ENCODE peak calls at places on chromosomes 11 and 22, in nine cellular contexts. W is adipocyte; F is Kasumi-1; S is activated CD8-positive, alpha-beta memory T cell treated with anti-CD3 and anti-CD28 coated beads, Interleukin-2, amount 50 U/mL, for 48 hours; Z is dermis microvascular lymphatic vessel endothelial cell; B is stimulated activated CD4-positive, alpha-beta T cell treated with anti-CD3 and anti-CD28 coated beads, Interleukin-4, amount 100 ng/mL, for 48 hours; G is Daoy; A is T-helper 1 cell; C is chondrocyte. H is an unnamed sample.

GRCh38 chr11:108199446-108200321 is 22.8 kb downstream of the NPAT start:
- DNase-seq in C (no peak), G (peak), A (peak), W (peak), S (peak), F (no peak), Z (no peak), B (peak), H (no peak)

GRCh38 chr11:69055598-69056516 is 7.1 kb downstream of the TPCN2 start:
- DNase-seq in S (no peak), F (no peak), B (no peak), W (no peak), Z (no peak), C (no peak), A (peak), G (peak), H (no peak)

GRCh38 chr11:64643258-64643881 is 52.4 kb downstream of the SLC22A12 start:
- DNase-seq in S (no peak), F (peak), A (no peak), B (no peak), W (peak), Z (no peak), G (peak), C (no peak), H (no peak)

GRCh38 chr11:27812341-27812740 is 112.1 kb upstream of the BDNF start:
- DNase-seq in G (peak), F (no peak), S (no peak), W (no peak), A (no peak), C (no peak), B (no peak), Z (no peak), H (no peak)

GRCh38 chr11:104122008-104122635 is 41.8 kb downstream of the PDGFD start:
- DNase-seq in Z (no peak), W (no peak), C (no peak), F (no peak), S (no peak), G (no peak), B (no peak), A (no peak), H (no peak)

GRCh38 chr11:14124886-14125285 is 162.4 kb downstream of the SPON1 start:
- DNase-seq in B (no peak), S (no peak), G (no peak), Z (no peak), A (no peak), C (no peak), F (no peak), W (no peak), H (no peak)

GRCh38 chr11:14182833-14183340 is 176.1 kb downstream of the RRAS2 start:
- DNase-seq in Z (no peak), B (no peak), S (no peak), G (no peak), F (no peak), W (no peak), A (no peak), C (no peak), H (no peak)

GRCh38 chr22:36079041-36079440 is 50.4 kb upstream of the RBFOX2 start:
- DNase-seq in F (no peak), B (no peak), W (no peak), S (no peak), Z (no peak), A (no peak), C (no peak), G (no peak), H (no peak)

GRCh38 chr11:1843796-1844195 is 5.0 kb downstream of the TNNI2 start:
- DNase-seq in Z (no peak), F (no peak), A (no peak), G (no peak), C (no peak), B (no peak), S (no peak), W (no peak), H (no peak)

GRCh38 chr11:37786214-37786755 is 1188.2 kb upstream of the RAG2 start:
- DNase-seq in C (no peak), Z (no peak), F (no peak), W (peak), S (no peak), B (no peak), G (no peak), A (no peak), H (no peak)

GRCh38 chr22:41682033-41682807 is 6.4 kb downstream of the SNU13 start:
- DNase-seq in G (no peak), C (peak), Z (peak), S (peak), A (peak), F (peak), B (peak), W (peak), H (no peak)

GRCh38 chr11:2709429-2709828 is 9.6 kb upstream of the KCNQ1OT1 start:
- DNase-seq in F (no peak), A (no peak), C (no peak), G (no peak), Z (no peak), S (no peak), W (peak), B (no peak), H (no peak)

GRCh38 chr11:84420261-84420660 is 1134.1 kb upstream of the CCDC90B start:
- DNase-seq in C (no peak), G (no peak), Z (no peak), S (no peak), F (no peak), A (no peak), B (no peak), W (peak), H (no peak)

GRCh38 chr11:68164437-68164836 is 43.2 kb upstream of the CHKA start:
- DNase-seq in S (no peak), C (no peak), A (no peak), B (no peak), G (peak), F (no peak), W (peak), Z (no peak), H (no peak)

GRCh38 chr22:23591203-23591791 is 11.2 kb upstream of the IGLL1 start:
- DNase-seq in C (peak), A (peak), B (peak), S (peak), Z (peak), G (peak), W (peak), F (peak), H (peak)

H was measured in glomerular endothelial cell.